ENCODE peak calls at places on chromosome 12, in seven cellular contexts. One of them, this sample, is unnamed.
A peak's percentile ranks its signal among the peaks of the same experiment; 100 is the strongest.

GRCh38 chr12:45343269-45344051 is 127.6 kb downstream of the ANO6 start:
- DNase-seq in PC-9: peak; percentile 17
- DNase-seq in GM23338: no peak
- DNase-seq in neuronal stem cell: no peak
- DNase-seq in keratinocyte: no peak
- DNase-seq in IMR-90: peak; percentile 63
- DNase-seq in mammary epithelial cell: peak; percentile 54
- DNase-seq in this sample: no peak

GRCh38 chr12:28958553-28959195 is 190.4 kb upstream of the FAR2 start:
- DNase-seq in keratinocyte: no peak
- DNase-seq in PC-9: no peak
- DNase-seq in mammary epithelial cell: peak; percentile 38
- DNase-seq in neuronal stem cell: no peak
- DNase-seq in GM23338: no peak
- DNase-seq in IMR-90: peak; percentile 49
- DNase-seq in this sample: peak; percentile 94

GRCh38 chr12:3004655-3005565 is 45.7 kb downstream of the TEAD4 start:
- DNase-seq in PC-9: no peak
- DNase-seq in IMR-90: no peak
- DNase-seq in mammary epithelial cell: no peak
- DNase-seq in keratinocyte: no peak
- DNase-seq in GM23338: peak; percentile 56
- DNase-seq in neuronal stem cell: no peak
- DNase-seq in this sample: no peak

GRCh38 chr12:124321040-124321481 is 26.2 kb downstream of the RFLNA start:
- DNase-seq in neuronal stem cell: peak; percentile 26
- DNase-seq in mammary epithelial cell: peak; percentile 48
- DNase-seq in GM23338: peak; percentile 78
- DNase-seq in keratinocyte: peak; percentile 13
- DNase-seq in IMR-90: peak; percentile 39
- DNase-seq in PC-9: peak; percentile 69
- DNase-seq in this sample: peak; percentile 59

GRCh38 chr12:43255642-43256041 is 296.4 kb downstream of the ADAMTS20 start:
- DNase-seq in neuronal stem cell: no peak
- DNase-seq in keratinocyte: no peak
- DNase-seq in PC-9: no peak
- DNase-seq in IMR-90: no peak
- DNase-seq in GM23338: no peak
- DNase-seq in mammary epithelial cell: no peak
- DNase-seq in this sample: no peak

GRCh38 chr12:93302331-93303229 is 75.1 kb upstream of the NUDT4 start:
- DNase-seq in GM23338: no peak
- DNase-seq in keratinocyte: no peak
- DNase-seq in neuronal stem cell: no peak
- DNase-seq in PC-9: no peak
- DNase-seq in mammary epithelial cell: peak; percentile 16
- DNase-seq in IMR-90: peak; percentile 97
- DNase-seq in this sample: peak; percentile 73

GRCh38 chr12:62637679-62638078 is 171.1 kb downstream of the MON2 start:
- DNase-seq in PC-9: no peak
- DNase-seq in IMR-90: no peak
- DNase-seq in mammary epithelial cell: no peak
- DNase-seq in keratinocyte: no peak
- DNase-seq in GM23338: no peak
- DNase-seq in neuronal stem cell: no peak
- DNase-seq in this sample: no peak

GRCh38 chr12:49200882-49201594 is 12.2 kb upstream of the TUBA1A start:
- DNase-seq in mammary epithelial cell: peak; percentile 76
- DNase-seq in keratinocyte: no peak
- DNase-seq in PC-9: peak; percentile 7
- DNase-seq in GM23338: peak; percentile 72
- DNase-seq in neuronal stem cell: no peak
- DNase-seq in IMR-90: peak; percentile 89
- DNase-seq in this sample: peak; percentile 93

GRCh38 chr12:10672231-10672868 is 1.5 kb downstream of the STYK1 start:
- DNase-seq in IMR-90: no peak
- DNase-seq in PC-9: peak; percentile 33
- DNase-seq in mammary epithelial cell: no peak
- DNase-seq in keratinocyte: no peak
- DNase-seq in GM23338: peak; percentile 23
- DNase-seq in neuronal stem cell: no peak
- DNase-seq in this sample: no peak

GRCh38 chr12:14665354-14666348 is 30.7 kb downstream of the GUCY2C start:
- DNase-seq in neuronal stem cell: no peak
- DNase-seq in mammary epithelial cell: no peak
- DNase-seq in PC-9: no peak
- DNase-seq in GM23338: peak; percentile 85
- DNase-seq in keratinocyte: no peak
- DNase-seq in IMR-90: no peak
- DNase-seq in this sample: no peak

DNA sequence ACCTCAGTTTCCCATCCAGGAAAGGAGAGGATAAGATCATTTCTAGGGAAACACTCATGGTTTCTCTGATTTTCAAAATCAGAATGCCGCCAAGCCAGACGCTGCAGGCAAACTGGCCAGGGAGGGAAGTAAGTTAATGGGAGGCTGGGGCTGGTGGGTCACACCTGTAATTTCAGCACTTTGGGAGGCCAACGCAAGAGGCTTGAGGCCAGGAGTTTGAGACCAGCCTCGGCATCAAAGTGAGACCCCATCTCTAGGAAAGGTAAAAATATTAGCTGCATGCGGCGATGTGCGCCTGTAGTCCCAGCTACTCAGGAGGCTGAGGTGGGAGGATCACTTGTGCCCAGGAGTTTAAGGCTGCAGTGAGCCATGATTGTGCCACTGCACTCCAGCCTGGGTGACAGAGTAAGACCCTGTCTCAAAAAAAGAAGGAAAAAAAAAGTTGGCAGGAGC is 587 bp downstream of the SELPLG start:
- DNase-seq in mammary epithelial cell: no peak
- DNase-seq in PC-9: no peak
- DNase-seq in GM23338: no peak
- DNase-seq in IMR-90: no peak
- DNase-seq in neuronal stem cell: no peak
- DNase-seq in keratinocyte: no peak
- DNase-seq in this sample: no peak
- H3K4me2 ChIP-seq in mammary epithelial cell: no peak overlapping the region
- H3K4me2 ChIP-seq in PC-9: no peak overlapping the region
- H3K4me2 ChIP-seq in GM23338: no peak overlapping the region
- H3K4me2 ChIP-seq in IMR-90: no peak overlapping the region
- H3K4me2 ChIP-seq in neuronal stem cell: no peak overlapping the region
- H3K4me2 ChIP-seq in keratinocyte: no peak overlapping the region
- H3K4me2 ChIP-seq in this sample: no peak overlapping the region

DNA sequence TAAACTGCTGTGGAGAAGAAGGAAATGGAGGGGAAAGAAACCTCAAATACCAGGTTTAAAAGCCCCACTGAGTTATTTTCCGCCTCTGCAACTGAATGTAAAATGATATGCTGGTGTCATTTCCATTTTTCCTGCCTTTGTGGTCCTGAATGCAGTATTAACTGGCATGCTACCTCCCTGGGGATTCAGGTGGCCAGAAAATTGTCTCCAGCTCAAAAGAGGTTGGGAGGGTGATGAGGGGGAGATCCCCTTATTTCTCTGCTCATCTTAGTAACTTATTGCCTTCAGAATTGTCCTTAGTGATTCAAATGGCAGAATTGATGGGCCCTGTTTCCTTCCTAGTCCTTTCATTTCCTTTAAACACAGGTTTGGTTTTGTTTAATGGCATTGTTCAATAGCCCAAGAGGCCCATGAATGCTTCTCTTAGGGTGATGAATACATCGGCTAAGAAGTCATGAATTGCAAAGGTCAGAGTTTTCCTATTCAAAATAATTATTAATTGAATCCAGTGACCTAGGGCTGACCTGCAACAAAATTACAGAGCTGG is 207.0 kb downstream of the SLC41A2 start:
- DNase-seq in mammary epithelial cell: no peak
- DNase-seq in IMR-90: no peak
- DNase-seq in PC-9: no peak
- DNase-seq in neuronal stem cell: no peak
- DNase-seq in GM23338: no peak
- DNase-seq in keratinocyte: no peak
- DNase-seq in this sample: peak; percentile 19
- H3K27ac ChIP-seq in mammary epithelial cell: no peak overlapping the region
- H3K27ac ChIP-seq in IMR-90: no peak overlapping the region
- H3K27ac ChIP-seq in PC-9: peak overlapping the region; percentile 76
- H3K27ac ChIP-seq in neuronal stem cell: no peak overlapping the region
- H3K27ac ChIP-seq in GM23338: peak overlapping the region; percentile 9
- H3K27ac ChIP-seq in keratinocyte: no peak overlapping the region
- H3K27ac ChIP-seq in this sample: no peak overlapping the region

GRCh38 chr12:51357374-51358047 is 11.0 kb upstream of the CELA1 start:
- DNase-seq in GM23338: no peak
- DNase-seq in neuronal stem cell: no peak
- DNase-seq in mammary epithelial cell: no peak
- DNase-seq in IMR-90: no peak
- DNase-seq in PC-9: no peak
- DNase-seq in keratinocyte: no peak
- DNase-seq in this sample: no peak
- H3K4me2 ChIP-seq in GM23338: no peak overlapping the region
- H3K4me2 ChIP-seq in neuronal stem cell: no peak overlapping the region
- H3K4me2 ChIP-seq in mammary epithelial cell: no peak overlapping the region
- H3K4me2 ChIP-seq in IMR-90: no peak overlapping the region
- H3K4me2 ChIP-seq in PC-9: no peak overlapping the region
- H3K4me2 ChIP-seq in keratinocyte: no peak overlapping the region
- H3K4me2 ChIP-seq in this sample: no peak overlapping the region

GRCh38 chr12:6093764-6094163 is 30.7 kb downstream of the VWF start:
- DNase-seq in neuronal stem cell: no peak
- DNase-seq in PC-9: peak; percentile 66
- DNase-seq in keratinocyte: no peak
- DNase-seq in IMR-90: no peak
- DNase-seq in mammary epithelial cell: no peak
- DNase-seq in GM23338: no peak
- DNase-seq in this sample: no peak
- H3K27ac ChIP-seq in neuronal stem cell: no peak overlapping the region
- H3K27ac ChIP-seq in PC-9: peak overlapping the region; percentile 80
- H3K27ac ChIP-seq in keratinocyte: peak overlapping the region; percentile 61
- H3K27ac ChIP-seq in IMR-90: peak overlapping the region; percentile 59
- H3K27ac ChIP-seq in mammary epithelial cell: peak overlapping the region; percentile 65
- H3K27ac ChIP-seq in GM23338: no peak overlapping the region
- H3K27ac ChIP-seq in this sample: peak overlapping the region; percentile 60

GRCh38 chr12:102427542-102427923 is 52.8 kb downstream of the IGF1 start:
- DNase-seq in IMR-90: no peak
- DNase-seq in keratinocyte: no peak
- DNase-seq in mammary epithelial cell: no peak
- DNase-seq in GM23338: no peak
- DNase-seq in neuronal stem cell: no peak
- DNase-seq in PC-9: no peak
- DNase-seq in this sample: no peak

GRCh38 chr12:102429755-102430154 is 50.6 kb downstream of the IGF1 start:
- DNase-seq in mammary epithelial cell: no peak
- DNase-seq in IMR-90: no peak
- DNase-seq in GM23338: no peak
- DNase-seq in PC-9: no peak
- DNase-seq in neuronal stem cell: no peak
- DNase-seq in keratinocyte: no peak
- DNase-seq in this sample: no peak

GRCh38 chr12:102429211-102429610 is 51.2 kb downstream of the IGF1 start:
- DNase-seq in mammary epithelial cell: no peak
- DNase-seq in neuronal stem cell: no peak
- DNase-seq in IMR-90: no peak
- DNase-seq in keratinocyte: no peak
- DNase-seq in GM23338: no peak
- DNase-seq in PC-9: no peak
- DNase-seq in this sample: no peak

GRCh38 chr12:102425109-102426009 is 55.0 kb downstream of the IGF1 start:
- DNase-seq in PC-9: no peak
- DNase-seq in IMR-90: no peak
- DNase-seq in keratinocyte: no peak
- DNase-seq in mammary epithelial cell: no peak
- DNase-seq in neuronal stem cell: no peak
- DNase-seq in GM23338: peak; percentile 24
- DNase-seq in this sample: no peak

DNA sequence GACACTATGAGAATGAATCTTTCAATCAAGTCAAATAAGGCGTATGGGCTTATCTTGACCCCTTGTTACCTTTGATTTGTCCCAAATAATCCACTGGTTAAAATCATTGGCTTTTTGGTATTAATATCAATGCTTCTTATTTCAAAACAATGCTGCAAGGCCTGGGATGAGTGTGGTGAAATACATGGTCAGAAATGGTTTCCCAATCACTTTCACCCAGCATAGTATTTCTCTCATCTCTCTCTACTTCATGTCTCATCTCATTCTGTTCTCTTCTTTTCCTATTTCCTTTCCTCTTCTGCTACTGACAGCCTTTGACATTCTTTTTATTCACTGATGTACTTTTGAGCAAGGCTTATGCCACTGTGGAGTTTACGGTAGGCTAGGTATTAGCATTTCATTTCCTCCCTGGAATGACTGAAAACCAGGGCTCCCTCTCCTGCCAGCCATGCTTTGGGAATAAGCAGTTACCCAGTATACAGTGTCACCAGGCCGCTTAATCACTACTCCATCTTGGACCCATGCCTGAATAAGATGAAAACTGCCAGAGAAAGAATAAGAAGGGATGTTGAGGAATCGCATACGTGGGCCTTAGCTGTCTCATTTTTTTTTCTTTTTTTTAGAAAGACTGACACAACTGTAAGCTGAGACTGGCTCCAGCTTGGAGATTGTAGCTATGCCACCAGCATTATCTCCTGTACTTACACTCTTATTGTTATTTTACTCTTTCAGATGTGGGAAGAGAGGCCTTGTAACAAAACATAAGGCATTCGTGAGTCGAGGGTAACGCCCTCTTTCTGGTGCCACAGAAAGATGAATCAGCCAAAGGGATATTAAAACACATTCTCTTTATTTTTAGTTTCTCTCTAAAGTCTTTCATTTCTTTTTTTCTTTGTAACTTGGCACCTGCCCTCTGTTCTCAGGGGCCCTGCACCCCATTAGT is 53.5 kb downstream of the IGF1 start:
- DNase-seq in IMR-90: peak; percentile 51
- DNase-seq in GM23338: no peak
- DNase-seq in keratinocyte: no peak
- DNase-seq in PC-9: no peak
- DNase-seq in neuronal stem cell: no peak
- DNase-seq in mammary epithelial cell: no peak
- DNase-seq in this sample: no peak
- H3K4me2 ChIP-seq in IMR-90: peak overlapping the region; percentile 37
- H3K4me2 ChIP-seq in GM23338: no peak overlapping the region
- H3K4me2 ChIP-seq in keratinocyte: no peak overlapping the region
- H3K4me2 ChIP-seq in PC-9: no peak overlapping the region
- H3K4me2 ChIP-seq in neuronal stem cell: no peak overlapping the region
- H3K4me2 ChIP-seq in mammary epithelial cell: no peak overlapping the region
- H3K4me2 ChIP-seq in this sample: no peak overlapping the region